ENCODE peak calls at places on chromosomes 3 and 15, in seven cellular contexts. One of them, this sample, is unnamed.

GRCh38 chr15:25710184-25710583 is 152.9 kb downstream of the ATP10A start:
- ATAC-seq in stimulated activated naive CD8-positive, alpha-beta T cell treated with anti-CD3 and anti-CD28 coated beads, Interleukin-15, amount 100 ng/mL, for 72 hours: peak
- ATAC-seq in activated T-helper 17 cell treated with anti-CD3 and anti-CD28 coated beads, Interleukin-2, amount 50 U/mL, for 72 hours: peak
- ATAC-seq in aorta: no peak
- ATAC-seq in left lobe of liver: peak
- ATAC-seq in heart left ventricle: no peak
- ATAC-seq in right lobe of liver: peak
- ATAC-seq in this sample: peak

GRCh38 chr3:37935290-37935668 is 55.3 kb upstream of the VILL start:
- ATAC-seq in left lobe of liver: peak
- ATAC-seq in activated T-helper 17 cell treated with anti-CD3 and anti-CD28 coated beads, Interleukin-2, amount 50 U/mL, for 72 hours: no peak
- ATAC-seq in stimulated activated naive CD8-positive, alpha-beta T cell treated with anti-CD3 and anti-CD28 coated beads, Interleukin-15, amount 100 ng/mL, for 72 hours: no peak
- ATAC-seq in aorta: no peak
- ATAC-seq in heart left ventricle: peak
- ATAC-seq in right lobe of liver: peak
- ATAC-seq in this sample: no peak

GRCh38 chr15:68618339-68619302 is 39.8 kb downstream of the CORO2B start:
- ATAC-seq in left lobe of liver: peak
- ATAC-seq in heart left ventricle: no peak
- ATAC-seq in right lobe of liver: peak
- ATAC-seq in activated T-helper 17 cell treated with anti-CD3 and anti-CD28 coated beads, Interleukin-2, amount 50 U/mL, for 72 hours: no peak
- ATAC-seq in stimulated activated naive CD8-positive, alpha-beta T cell treated with anti-CD3 and anti-CD28 coated beads, Interleukin-15, amount 100 ng/mL, for 72 hours: no peak
- ATAC-seq in aorta: peak
- ATAC-seq in this sample: no peak

GRCh38 chr15:92811514-92811913 is 88.6 kb upstream of the CHD2 start:
- ATAC-seq in right lobe of liver: peak
- ATAC-seq in heart left ventricle: no peak
- ATAC-seq in left lobe of liver: peak
- ATAC-seq in stimulated activated naive CD8-positive, alpha-beta T cell treated with anti-CD3 and anti-CD28 coated beads, Interleukin-15, amount 100 ng/mL, for 72 hours: no peak
- ATAC-seq in activated T-helper 17 cell treated with anti-CD3 and anti-CD28 coated beads, Interleukin-2, amount 50 U/mL, for 72 hours: no peak
- ATAC-seq in aorta: no peak
- ATAC-seq in this sample: no peak

GRCh38 chr15:60373327-60373726 is 24.5 kb downstream of the ANXA2 start:
- ATAC-seq in heart left ventricle: no peak
- ATAC-seq in stimulated activated naive CD8-positive, alpha-beta T cell treated with anti-CD3 and anti-CD28 coated beads, Interleukin-15, amount 100 ng/mL, for 72 hours: no peak
- ATAC-seq in aorta: no peak
- ATAC-seq in left lobe of liver: no peak
- ATAC-seq in right lobe of liver: no peak
- ATAC-seq in activated T-helper 17 cell treated with anti-CD3 and anti-CD28 coated beads, Interleukin-2, amount 50 U/mL, for 72 hours: no peak
- ATAC-seq in this sample: no peak

GRCh38 chr3:115139072-115139471 is 8.0 kb downstream of the ZBTB20 start:
- ATAC-seq in activated T-helper 17 cell treated with anti-CD3 and anti-CD28 coated beads, Interleukin-2, amount 50 U/mL, for 72 hours: peak
- ATAC-seq in left lobe of liver: no peak
- ATAC-seq in aorta: no peak
- ATAC-seq in right lobe of liver: no peak
- ATAC-seq in stimulated activated naive CD8-positive, alpha-beta T cell treated with anti-CD3 and anti-CD28 coated beads, Interleukin-15, amount 100 ng/mL, for 72 hours: peak
- ATAC-seq in heart left ventricle: no peak
- ATAC-seq in this sample: no peak

GRCh38 chr15:87576486-87577176 is 679.9 kb downstream of the NTRK3 start:
- ATAC-seq in left lobe of liver: no peak
- ATAC-seq in activated T-helper 17 cell treated with anti-CD3 and anti-CD28 coated beads, Interleukin-2, amount 50 U/mL, for 72 hours: no peak
- ATAC-seq in heart left ventricle: no peak
- ATAC-seq in aorta: no peak
- ATAC-seq in stimulated activated naive CD8-positive, alpha-beta T cell treated with anti-CD3 and anti-CD28 coated beads, Interleukin-15, amount 100 ng/mL, for 72 hours: no peak
- ATAC-seq in right lobe of liver: no peak
- ATAC-seq in this sample: no peak

GRCh38 chr3:108661699-108662098 is 72.2 kb downstream of the DZIP3 start:
- ATAC-seq in right lobe of liver: no peak
- ATAC-seq in left lobe of liver: peak
- ATAC-seq in heart left ventricle: no peak
- ATAC-seq in aorta: no peak
- ATAC-seq in activated T-helper 17 cell treated with anti-CD3 and anti-CD28 coated beads, Interleukin-2, amount 50 U/mL, for 72 hours: no peak
- ATAC-seq in stimulated activated naive CD8-positive, alpha-beta T cell treated with anti-CD3 and anti-CD28 coated beads, Interleukin-15, amount 100 ng/mL, for 72 hours: no peak
- ATAC-seq in this sample: no peak

GRCh38 chr15:52369455-52369854 is 73.9 kb upstream of the MYO5C start:
- ATAC-seq in left lobe of liver: no peak
- ATAC-seq in aorta: no peak
- ATAC-seq in activated T-helper 17 cell treated with anti-CD3 and anti-CD28 coated beads, Interleukin-2, amount 50 U/mL, for 72 hours: no peak
- ATAC-seq in heart left ventricle: peak
- ATAC-seq in stimulated activated naive CD8-positive, alpha-beta T cell treated with anti-CD3 and anti-CD28 coated beads, Interleukin-15, amount 100 ng/mL, for 72 hours: no peak
- ATAC-seq in right lobe of liver: no peak
- ATAC-seq in this sample: no peak

GRCh38 chr3:151219056-151219455 is 16.0 kb upstream of the GPR171 start:
- ATAC-seq in activated T-helper 17 cell treated with anti-CD3 and anti-CD28 coated beads, Interleukin-2, amount 50 U/mL, for 72 hours: peak
- ATAC-seq in right lobe of liver: no peak
- ATAC-seq in heart left ventricle: no peak
- ATAC-seq in left lobe of liver: no peak
- ATAC-seq in stimulated activated naive CD8-positive, alpha-beta T cell treated with anti-CD3 and anti-CD28 coated beads, Interleukin-15, amount 100 ng/mL, for 72 hours: peak
- ATAC-seq in aorta: no peak
- ATAC-seq in this sample: no peak

GRCh38 chr3:8145661-8146060 is 356.0 kb upstream of the LMCD1 start:
- ATAC-seq in activated T-helper 17 cell treated with anti-CD3 and anti-CD28 coated beads, Interleukin-2, amount 50 U/mL, for 72 hours: no peak
- ATAC-seq in stimulated activated naive CD8-positive, alpha-beta T cell treated with anti-CD3 and anti-CD28 coated beads, Interleukin-15, amount 100 ng/mL, for 72 hours: no peak
- ATAC-seq in right lobe of liver: no peak
- ATAC-seq in aorta: no peak
- ATAC-seq in left lobe of liver: no peak
- ATAC-seq in heart left ventricle: no peak
- ATAC-seq in this sample: no peak

GRCh38 chr15:90701048-90701447 is 16.1 kb upstream of the BLM start:
- ATAC-seq in stimulated activated naive CD8-positive, alpha-beta T cell treated with anti-CD3 and anti-CD28 coated beads, Interleukin-15, amount 100 ng/mL, for 72 hours: no peak
- ATAC-seq in aorta: no peak
- ATAC-seq in right lobe of liver: no peak
- ATAC-seq in left lobe of liver: no peak
- ATAC-seq in heart left ventricle: no peak
- ATAC-seq in activated T-helper 17 cell treated with anti-CD3 and anti-CD28 coated beads, Interleukin-2, amount 50 U/mL, for 72 hours: no peak
- ATAC-seq in this sample: no peak